ENCODE peak calls at places on chromosome 9, in five cellular contexts. One of them, this sample, is unnamed.

GRCh38 chr9:137044502-137045177 is 1.3 kb downstream of the NPDC1 start:
- DNase-seq in suprapubic skin: no peak
- DNase-seq in CD8-positive, alpha-beta T cell: no peak
- DNase-seq in omental fat pad: no peak
- DNase-seq in lower leg skin: no peak
- DNase-seq in this sample: no peak

GRCh38 chr9:120446681-120447080 is 133.3 kb downstream of the CDK5RAP2 start:
- DNase-seq in suprapubic skin: no peak
- DNase-seq in CD8-positive, alpha-beta T cell: no peak
- DNase-seq in omental fat pad: no peak
- DNase-seq in lower leg skin: no peak
- DNase-seq in this sample: no peak

GRCh38 chr9:110207071-110207923 is 662 bp downstream of the C9orf152 start:
- DNase-seq in suprapubic skin: peak; percentile 79
- DNase-seq in CD8-positive, alpha-beta T cell: no peak
- DNase-seq in omental fat pad: no peak
- DNase-seq in lower leg skin: no peak
- DNase-seq in this sample: no peak

GRCh38 chr9:26426732-26427131 is 465.9 kb downstream of the CAAP1 start:
- DNase-seq in suprapubic skin: no peak
- DNase-seq in CD8-positive, alpha-beta T cell: no peak
- DNase-seq in omental fat pad: no peak
- DNase-seq in lower leg skin: no peak
- DNase-seq in this sample: no peak

GRCh38 chr9:137409515-137409914 is 13.4 kb downstream of the EXD3 start:
- DNase-seq in suprapubic skin: no peak
- DNase-seq in CD8-positive, alpha-beta T cell: no peak
- DNase-seq in omental fat pad: no peak
- DNase-seq in lower leg skin: no peak
- DNase-seq in this sample: no peak

GRCh38 chr9:137138058-137138697 is 776 bp upstream of the GRIN1 start:
- DNase-seq in suprapubic skin: no peak
- DNase-seq in CD8-positive, alpha-beta T cell: no peak
- DNase-seq in omental fat pad: no peak
- DNase-seq in lower leg skin: no peak
- DNase-seq in this sample: no peak

GRCh38 chr9:130172858-130173461 is 756 bp downstream of the NCS1 start:
- DNase-seq in suprapubic skin: no peak
- DNase-seq in CD8-positive, alpha-beta T cell: no peak
- DNase-seq in omental fat pad: peak; percentile 27
- DNase-seq in lower leg skin: no peak
- DNase-seq in this sample: no peak

GRCh38 chr9:27385606-27386005 is 88.7 kb upstream of the EQTN start:
- DNase-seq in suprapubic skin: no peak
- DNase-seq in CD8-positive, alpha-beta T cell: no peak
- DNase-seq in omental fat pad: no peak
- DNase-seq in lower leg skin: no peak
- DNase-seq in this sample: no peak

GRCh38 chr9:36739538-36740116 is 166.9 kb downstream of the MELK start:
- DNase-seq in suprapubic skin: no peak
- DNase-seq in CD8-positive, alpha-beta T cell: no peak
- DNase-seq in omental fat pad: no peak
- DNase-seq in lower leg skin: no peak
- DNase-seq in this sample: peak; percentile 25

GRCh38 chr9:108212179-108212578 is 643.6 kb downstream of the ACTL7B start:
- DNase-seq in suprapubic skin: no peak
- DNase-seq in CD8-positive, alpha-beta T cell: no peak
- DNase-seq in omental fat pad: no peak
- DNase-seq in lower leg skin: no peak
- DNase-seq in this sample: no peak

GRCh38 chr9:136311433-136312375 is 7.8 kb upstream of the CCDC187 start:
- DNase-seq in suprapubic skin: no peak
- DNase-seq in CD8-positive, alpha-beta T cell: no peak
- DNase-seq in omental fat pad: no peak
- DNase-seq in lower leg skin: no peak
- DNase-seq in this sample: no peak

GRCh38 chr9:132019702-132020101 is 60.0 kb downstream of the MED27 start:
- DNase-seq in suprapubic skin: no peak
- DNase-seq in CD8-positive, alpha-beta T cell: no peak
- DNase-seq in omental fat pad: no peak
- DNase-seq in lower leg skin: no peak
- DNase-seq in this sample: no peak

GRCh38 chr9:112507281-112507680 is 20.7 kb downstream of the KIAA1958 start:
- DNase-seq in suprapubic skin: no peak
- DNase-seq in CD8-positive, alpha-beta T cell: no peak
- DNase-seq in omental fat pad: no peak
- DNase-seq in lower leg skin: no peak
- DNase-seq in this sample: no peak

GRCh38 chr9:21569721-21570120 is 87.6 kb upstream of the IFNE start:
- DNase-seq in suprapubic skin: no peak
- DNase-seq in CD8-positive, alpha-beta T cell: no peak
- DNase-seq in omental fat pad: no peak
- DNase-seq in lower leg skin: no peak
- DNase-seq in this sample: no peak

GRCh38 chr9:95409650-95410426 is 92.3 kb upstream of the FANCC start:
- DNase-seq in suprapubic skin: no peak
- DNase-seq in CD8-positive, alpha-beta T cell: no peak
- DNase-seq in omental fat pad: no peak
- DNase-seq in lower leg skin: no peak
- DNase-seq in this sample: no peak

GRCh38 chr9:107378031-107378430 is 95.0 kb downstream of the RAD23B start:
- DNase-seq in suprapubic skin: no peak
- DNase-seq in CD8-positive, alpha-beta T cell: no peak
- DNase-seq in omental fat pad: no peak
- DNase-seq in lower leg skin: peak; percentile 14
- DNase-seq in this sample: no peak

GRCh38 chr9:111152614-111153013 is 114.3 kb upstream of the LPAR1 start:
- DNase-seq in suprapubic skin: no peak
- DNase-seq in CD8-positive, alpha-beta T cell: no peak
- DNase-seq in omental fat pad: no peak
- DNase-seq in lower leg skin: no peak
- DNase-seq in this sample: no peak

GRCh38 chr9:61669352-61669751 is 479.5 kb downstream of the SPATA31A7 start:
- DNase-seq in suprapubic skin: no peak
- DNase-seq in CD8-positive, alpha-beta T cell: no peak
- DNase-seq in omental fat pad: no peak
- DNase-seq in lower leg skin: peak; percentile 60
- DNase-seq in this sample: no peak

GRCh38 chr9:124860582-124861341 is 995 bp downstream of the RPL35 start:
- DNase-seq in suprapubic skin: no peak
- DNase-seq in CD8-positive, alpha-beta T cell: no peak
- DNase-seq in omental fat pad: no peak
- DNase-seq in lower leg skin: no peak
- DNase-seq in this sample: no peak

GRCh38 chr9:124859803-124860581 is 1.8 kb downstream of the RPL35 start:
- DNase-seq in suprapubic skin: no peak
- DNase-seq in CD8-positive, alpha-beta T cell: no peak
- DNase-seq in omental fat pad: no peak
- DNase-seq in lower leg skin: no peak
- DNase-seq in this sample: no peak

GRCh38 chr9:124858330-124859046 is 3.3 kb downstream of the RPL35 start:
- DNase-seq in suprapubic skin: no peak
- DNase-seq in CD8-positive, alpha-beta T cell: no peak
- DNase-seq in omental fat pad: no peak
- DNase-seq in lower leg skin: no peak
- DNase-seq in this sample: no peak

GRCh38 chr9:124863371-124863831 is 1.5 kb downstream of the ARPC5L start:
- DNase-seq in suprapubic skin: no peak
- DNase-seq in CD8-positive, alpha-beta T cell: no peak
- DNase-seq in omental fat pad: no peak
- DNase-seq in lower leg skin: no peak
- DNase-seq in this sample: no peak

GRCh38 chr9:124861342-124862229 is at the start of the genes ARPC5L and RPL35:
- DNase-seq in suprapubic skin: peak; percentile 98
- DNase-seq in CD8-positive, alpha-beta T cell: peak; percentile 90
- DNase-seq in omental fat pad: peak; percentile 83
- DNase-seq in lower leg skin: peak; percentile 99
- DNase-seq in this sample: peak; percentile 92
- TF ChIP-seq CTCF in suprapubic skin: peak; percentile 38
- TF ChIP-seq CTCF in CD8-positive, alpha-beta T cell: no peak
- TF ChIP-seq CTCF in omental fat pad: no peak
- TF ChIP-seq CTCF in lower leg skin: no peak
- TF ChIP-seq CTCF in this sample: no peak

DNA sequence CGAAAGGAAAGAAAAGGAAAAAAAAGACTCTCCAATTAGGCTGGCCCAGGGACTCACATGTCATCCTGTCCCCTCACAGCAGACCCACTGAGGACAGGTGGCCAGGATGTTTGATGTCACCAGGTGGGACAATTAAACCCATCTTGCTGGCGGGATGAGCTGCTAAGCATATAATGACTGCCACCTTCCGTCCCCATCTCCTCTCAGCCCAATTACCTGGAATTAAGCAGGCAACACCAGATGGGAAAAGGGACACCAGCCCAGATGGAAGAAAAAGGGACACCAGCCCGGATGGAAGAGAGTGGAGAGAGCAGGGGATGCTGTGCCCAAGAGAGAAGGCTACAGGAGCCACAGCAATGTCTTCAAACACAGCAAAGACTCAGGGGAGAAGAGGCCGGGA is 116.6 kb upstream of the SARDH start:
- DNase-seq in suprapubic skin: no peak
- DNase-seq in CD8-positive, alpha-beta T cell: no peak
- DNase-seq in omental fat pad: no peak
- DNase-seq in lower leg skin: no peak
- DNase-seq in this sample: no peak
- TF ChIP-seq CTCF in suprapubic skin: no peak
- TF ChIP-seq CTCF in CD8-positive, alpha-beta T cell: no peak
- TF ChIP-seq CTCF in omental fat pad: no peak
- TF ChIP-seq CTCF in lower leg skin: no peak
- TF ChIP-seq CTCF in this sample: no peak

GRCh38 chr9:35664531-35665470 is at the start of gene ARHGEF39:
- DNase-seq in suprapubic skin: no peak
- DNase-seq in CD8-positive, alpha-beta T cell: no peak
- DNase-seq in omental fat pad: no peak
- DNase-seq in lower leg skin: peak; percentile 93
- DNase-seq in this sample: peak; percentile 60
- TF ChIP-seq CTCF in suprapubic skin: no peak
- TF ChIP-seq CTCF in CD8-positive, alpha-beta T cell: no peak
- TF ChIP-seq CTCF in omental fat pad: no peak
- TF ChIP-seq CTCF in lower leg skin: no peak
- TF ChIP-seq CTCF in this sample: no peak

DNA sequence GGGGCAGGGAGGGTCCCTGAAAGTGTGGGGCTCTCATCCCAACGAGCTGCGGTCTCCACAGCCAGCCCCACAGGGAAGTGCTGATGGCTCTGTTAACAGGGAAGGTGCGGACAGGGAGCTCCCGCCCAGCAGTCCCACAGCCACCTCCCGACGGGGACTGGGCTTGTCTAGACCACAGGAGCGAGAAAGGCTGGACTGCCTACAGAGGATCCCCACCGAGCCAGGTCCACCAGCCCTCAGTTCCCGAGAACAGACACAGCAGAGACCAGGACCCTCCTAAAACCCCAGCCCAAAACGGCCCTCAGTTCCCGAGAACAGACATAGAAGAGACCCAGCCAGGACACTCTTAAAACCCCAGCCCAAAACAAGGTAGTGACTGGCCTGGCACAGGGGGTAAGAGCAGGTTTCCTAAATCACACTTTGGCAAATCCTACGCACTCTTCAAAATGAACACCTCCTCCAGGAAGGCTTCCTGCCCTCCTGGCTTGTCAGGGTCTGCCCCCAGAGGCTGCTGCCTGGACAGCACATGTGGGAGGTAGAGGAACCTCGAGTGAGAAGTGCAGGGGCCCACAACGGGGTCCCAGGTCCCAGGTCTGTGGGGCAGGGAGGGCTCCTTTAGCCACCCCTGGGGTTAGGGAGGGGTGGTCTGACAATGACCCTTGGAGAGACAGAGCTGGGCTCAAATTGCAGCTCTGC is 86.1 kb upstream of the SARDH start:
- DNase-seq in suprapubic skin: no peak
- DNase-seq in CD8-positive, alpha-beta T cell: no peak
- DNase-seq in omental fat pad: no peak
- DNase-seq in lower leg skin: no peak
- DNase-seq in this sample: no peak
- TF ChIP-seq CTCF in suprapubic skin: no peak
- TF ChIP-seq CTCF in CD8-positive, alpha-beta T cell: no peak
- TF ChIP-seq CTCF in omental fat pad: no peak
- TF ChIP-seq CTCF in lower leg skin: no peak
- TF ChIP-seq CTCF in this sample: no peak

GRCh38 chr9:98062161-98062560 is 5.6 kb downstream of the NANS start:
- DNase-seq in suprapubic skin: no peak
- DNase-seq in CD8-positive, alpha-beta T cell: no peak
- DNase-seq in omental fat pad: no peak
- DNase-seq in lower leg skin: no peak
- DNase-seq in this sample: no peak
- TF ChIP-seq CTCF in suprapubic skin: no peak
- TF ChIP-seq CTCF in CD8-positive, alpha-beta T cell: no peak
- TF ChIP-seq CTCF in omental fat pad: no peak
- TF ChIP-seq CTCF in lower leg skin: no peak
- TF ChIP-seq CTCF in this sample: no peak

DNA sequence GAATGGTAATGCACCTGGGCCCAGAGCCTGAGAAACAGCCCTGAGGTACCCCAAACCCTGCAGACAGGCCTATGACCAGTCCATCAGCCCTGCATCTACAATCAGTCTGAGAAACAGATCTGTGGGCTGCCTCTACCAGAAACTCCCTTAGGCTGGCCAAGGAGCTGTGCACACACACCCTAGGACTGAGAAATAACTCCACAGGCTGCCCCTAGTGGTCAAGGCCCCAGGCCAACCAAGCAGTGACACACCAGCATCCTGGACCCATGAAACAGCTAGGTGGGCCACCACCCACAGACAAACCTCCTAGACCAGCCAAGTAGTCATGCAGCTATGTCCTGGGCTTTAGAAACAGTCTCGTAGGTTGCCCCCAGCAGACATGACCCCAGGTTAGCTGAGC is 253.6 kb upstream of the VLDLR start:
- DNase-seq in suprapubic skin: no peak
- DNase-seq in CD8-positive, alpha-beta T cell: no peak
- DNase-seq in omental fat pad: no peak
- DNase-seq in lower leg skin: no peak
- DNase-seq in this sample: no peak
- TF ChIP-seq CTCF in suprapubic skin: no peak
- TF ChIP-seq CTCF in CD8-positive, alpha-beta T cell: no peak
- TF ChIP-seq CTCF in omental fat pad: no peak
- TF ChIP-seq CTCF in lower leg skin: no peak
- TF ChIP-seq CTCF in this sample: no peak

DNA sequence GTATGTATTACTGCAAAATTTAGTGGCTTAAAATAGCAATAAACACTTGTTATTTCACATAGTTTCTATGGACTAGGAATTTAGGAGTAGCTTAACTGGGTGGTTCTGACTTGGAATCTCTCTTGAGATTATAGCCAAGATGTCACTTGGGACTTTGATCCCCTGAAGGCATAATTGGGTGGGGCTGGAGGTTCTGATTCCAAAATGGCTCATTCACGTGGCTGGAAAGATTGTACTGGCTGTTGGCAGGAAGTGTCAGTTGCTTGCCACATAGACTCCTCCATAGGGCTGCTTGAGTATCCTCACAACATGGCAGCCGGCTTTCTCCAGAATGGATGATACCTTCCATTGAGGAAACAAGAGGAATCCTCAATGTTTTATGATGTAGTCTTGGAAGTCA is 11.3 kb downstream of the GALNT12 start:
- DNase-seq in suprapubic skin: no peak
- DNase-seq in CD8-positive, alpha-beta T cell: no peak
- DNase-seq in omental fat pad: no peak
- DNase-seq in lower leg skin: peak; percentile 12
- DNase-seq in this sample: no peak
- TF ChIP-seq CTCF in suprapubic skin: no peak
- TF ChIP-seq CTCF in CD8-positive, alpha-beta T cell: no peak
- TF ChIP-seq CTCF in omental fat pad: no peak
- TF ChIP-seq CTCF in lower leg skin: no peak
- TF ChIP-seq CTCF in this sample: no peak